ENCODE peak calls at places on chromosomes 5 and 9, in four cellular contexts. I is SK-N-SH, W is K562, A is H1. B is an unnamed sample.

GRCh38 chr5:55407059-55407684 is 99.4 kb downstream of the MTREX start:
- DNase-seq in I (peak), W (peak), A (no peak), B (no peak)

GRCh38 chr5:177495243-177496060 is 2.0 kb downstream of the PDLIM7 start:
- DNase-seq in I (peak), W (no peak), A (peak), B (peak)

GRCh38 chr5:167571824-167572223 is 719.6 kb upstream of the WWC1 start:
- DNase-seq in I (no peak), W (no peak), A (no peak), B (no peak)

GRCh38 chr9:129451089-129451656 is 169.7 kb downstream of the C9orf50 start:
- DNase-seq in I (no peak), W (no peak), A (no peak), B (no peak)

GRCh38 chr9:84815554-84815953 is 146.0 kb downstream of the NTRK2 start:
- DNase-seq in I (no peak), W (no peak), A (no peak), B (no peak)

GRCh38 chr5:88967633-88968585 is 84.9 kb upstream of the MEF2C start:
- DNase-seq in I (no peak), W (no peak), A (no peak), B (no peak)

GRCh38 chr5:174553556-174553955 is 170.8 kb upstream of the MSX2 start:
- DNase-seq in I (no peak), W (no peak), A (no peak), B (no peak)

GRCh38 chr9:114190563-114190905 is 35.2 kb downstream of the COL27A1 start:
- DNase-seq in I (no peak), W (no peak), A (no peak), B (no peak)

GRCh38 chr5:126947146-126948010 is 83.0 kb downstream of the MARCHF3 start:
- DNase-seq in I (no peak), W (no peak), A (no peak), B (no peak)

GRCh38 chr5:127887282-127887681 is 184.1 kb downstream of the CCDC192 start:
- DNase-seq in I (no peak), W (no peak), A (no peak), B (no peak)

GRCh38 chr5:156621719-156622118 is 228.4 kb upstream of the PPP1R2B start:
- DNase-seq in I (no peak), W (no peak), A (no peak), B (no peak)

GRCh38 chr9:17556255-17556654 is 22.6 kb upstream of the SH3GL2 start:
- DNase-seq in I (no peak), W (no peak), A (no peak), B (no peak)

GRCh38 chr9:31486630-31487029 is 897.8 kb upstream of the ACO1 start:
- DNase-seq in I (no peak), W (no peak), A (no peak), B (no peak)

GRCh38 chr5:140358738-140359310 is 1.2 kb upstream of the SLC4A9 start:
- DNase-seq in I (peak), W (no peak), A (no peak), B (peak)

GRCh38 chr9:129282308-129283211 is 104.5 kb upstream of the IER5L start:
- DNase-seq in I (no peak), W (no peak), A (peak), B (no peak)

GRCh38 chr5:40831346-40832210 is 3.4 kb downstream of the RPL37 start:
- DNase-seq in I (no peak), W (no peak), A (no peak), B (no peak)

GRCh38 chr9:121499427-121500164 is at the start of gene GGTA1:
- DNase-seq in I (peak), W (peak), A (peak), B (peak)

GRCh38 chr5:88669314-88669713 is 213.7 kb downstream of the MEF2C start:
- DNase-seq in I (no peak), W (no peak), A (no peak), B (no peak)

GRCh38 chr9:83706703-83707517 is 848 bp downstream of the UBQLN1 start:
- DNase-seq in I (peak), W (peak), A (peak), B (peak)
- TF ChIP-seq TEAD4 in I (no peak), W (no peak), A (no peak), B (no peak)

DNA sequence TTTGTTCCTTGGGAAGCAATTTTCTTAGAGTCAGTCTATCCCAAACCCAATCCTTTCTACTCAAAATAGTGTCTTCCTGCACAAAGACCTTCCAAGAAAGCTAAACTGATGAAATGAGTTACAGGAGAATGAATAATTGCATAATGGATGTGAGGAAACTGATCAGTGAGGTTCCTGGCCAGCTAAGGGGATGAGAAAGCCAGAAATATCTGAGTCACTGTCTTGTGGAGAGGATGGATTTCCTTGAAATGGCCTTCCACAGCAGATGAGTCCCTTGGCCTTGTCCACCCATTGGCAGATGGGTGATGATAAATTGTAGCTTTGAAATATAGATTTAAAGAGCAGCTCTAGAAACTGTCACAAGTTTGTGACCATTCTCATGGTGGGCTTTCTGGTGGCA is 756.1 kb downstream of the DNAH5 start:
- DNase-seq in I (no peak), W (no peak), A (no peak), B (no peak)
- TF ChIP-seq TEAD4 in I (no peak), W (no peak), A (no peak), B (no peak)

GRCh38 chr9:106467113-106467846 is 395.7 kb upstream of the ZNF462 start:
- DNase-seq in I (no peak), W (no peak), A (peak), B (peak)
- TF ChIP-seq TEAD4 in I (no peak), W (no peak), A (peak), B (peak)

DNA sequence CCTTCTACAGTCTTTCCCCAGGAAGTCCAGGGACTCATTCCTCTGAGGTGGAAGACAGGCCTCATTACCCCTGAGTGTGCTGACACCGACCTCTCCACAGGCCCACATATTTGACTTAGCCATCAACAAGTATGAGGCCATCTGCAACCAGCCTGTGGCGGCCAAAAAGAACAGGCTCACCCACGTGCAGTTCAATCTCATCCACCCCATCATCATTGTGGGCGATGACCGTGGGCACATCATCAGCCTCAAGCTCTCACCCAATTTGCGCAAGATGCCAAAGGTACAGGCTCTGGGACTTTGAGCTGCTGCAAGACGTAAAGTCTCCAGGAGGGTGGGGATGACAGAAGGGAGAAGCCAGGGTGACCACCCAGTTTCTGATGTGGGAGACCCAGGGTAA is 5.6 kb downstream of the ENHO start:
- DNase-seq in I (no peak), W (no peak), A (no peak), B (no peak)
- TF ChIP-seq TEAD4 in I (no peak), W (no peak), A (no peak), B (no peak)

GRCh38 chr5:33319841-33320240 is 120.9 kb upstream of the TARS1 start:
- DNase-seq in I (no peak), W (no peak), A (no peak), B (no peak)

GRCh38 chr5:33317271-33317670 is 123.5 kb upstream of the TARS1 start:
- DNase-seq in I (no peak), W (no peak), A (no peak), B (no peak)

GRCh38 chr5:33319151-33319550 is 121.6 kb upstream of the TARS1 start:
- DNase-seq in I (no peak), W (no peak), A (no peak), B (no peak)

GRCh38 chr5:33322632-33323031 is 118.1 kb upstream of the TARS1 start:
- DNase-seq in I (no peak), W (no peak), A (no peak), B (no peak)

DNA sequence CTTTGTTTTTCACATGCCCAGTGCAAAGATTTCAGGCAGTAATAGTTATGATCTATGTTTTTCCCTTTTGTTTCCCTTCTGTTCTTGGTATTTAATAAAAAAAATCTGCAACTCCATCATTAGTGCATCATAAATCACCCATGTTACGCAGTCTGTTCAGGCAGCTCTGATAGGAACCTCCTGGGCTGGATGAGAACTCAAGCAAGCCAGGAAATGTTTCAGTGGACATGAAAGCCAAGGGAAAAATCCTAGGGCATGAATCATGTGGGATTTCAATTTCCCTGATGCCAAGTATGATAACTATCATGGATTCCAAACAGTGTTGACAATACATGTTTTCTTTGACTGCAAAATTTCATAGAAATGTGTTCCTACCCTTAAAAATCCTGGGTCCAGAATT is 119.7 kb upstream of the TARS1 start:
- DNase-seq in I (no peak), W (no peak), A (no peak), B (no peak)
- TF ChIP-seq TEAD4 in I (peak), W (no peak), A (no peak), B (no peak)